ENCODE peak calls at places on chromosome 6, in seven cellular contexts. One of them, this sample, is unnamed.

GRCh38 chr6:33297956-33298772 is 578 bp downstream of the RGL2 start:
- DNase-seq in endothelial cell: peak; percentile 72
- DNase-seq in AG09319: no peak
- DNase-seq in astrocyte of the spinal cord: peak; percentile 73
- DNase-seq in lower lobe of right lung: peak; percentile 78
- DNase-seq in CD4-positive, alpha-beta T cell: peak; percentile 68
- DNase-seq in mucosa of descending colon: peak; percentile 76
- DNase-seq in this sample: peak; percentile 82

GRCh38 chr6:109820706-109821350 is 129.7 kb downstream of the FIG4 start:
- DNase-seq in endothelial cell: no peak
- DNase-seq in AG09319: no peak
- DNase-seq in astrocyte of the spinal cord: no peak
- DNase-seq in lower lobe of right lung: no peak
- DNase-seq in CD4-positive, alpha-beta T cell: no peak
- DNase-seq in mucosa of descending colon: no peak
- DNase-seq in this sample: no peak

GRCh38 chr6:90319044-90319443 is 22.4 kb upstream of the BACH2 start:
- DNase-seq in endothelial cell: no peak
- DNase-seq in AG09319: no peak
- DNase-seq in astrocyte of the spinal cord: peak; percentile 18
- DNase-seq in lower lobe of right lung: no peak
- DNase-seq in CD4-positive, alpha-beta T cell: no peak
- DNase-seq in mucosa of descending colon: no peak
- DNase-seq in this sample: no peak

GRCh38 chr6:9553002-9553401 is 861.9 kb downstream of the TFAP2A start:
- DNase-seq in endothelial cell: no peak
- DNase-seq in AG09319: no peak
- DNase-seq in astrocyte of the spinal cord: no peak
- DNase-seq in lower lobe of right lung: no peak
- DNase-seq in CD4-positive, alpha-beta T cell: no peak
- DNase-seq in mucosa of descending colon: no peak
- DNase-seq in this sample: no peak

GRCh38 chr6:90712165-90712564 is 125.3 kb upstream of the MAP3K7 start:
- DNase-seq in endothelial cell: no peak
- DNase-seq in AG09319: no peak
- DNase-seq in astrocyte of the spinal cord: no peak
- DNase-seq in lower lobe of right lung: no peak
- DNase-seq in CD4-positive, alpha-beta T cell: no peak
- DNase-seq in mucosa of descending colon: no peak
- DNase-seq in this sample: no peak

GRCh38 chr6:70281923-70282902 is 20.7 kb downstream of the COL9A1 start:
- DNase-seq in endothelial cell: peak; percentile 39
- DNase-seq in AG09319: no peak
- DNase-seq in astrocyte of the spinal cord: no peak
- DNase-seq in lower lobe of right lung: no peak
- DNase-seq in CD4-positive, alpha-beta T cell: no peak
- DNase-seq in mucosa of descending colon: no peak
- DNase-seq in this sample: no peak

GRCh38 chr6:169647637-169648036 is 54.2 kb downstream of the WDR27 start:
- DNase-seq in endothelial cell: no peak
- DNase-seq in AG09319: no peak
- DNase-seq in astrocyte of the spinal cord: no peak
- DNase-seq in lower lobe of right lung: peak; percentile 27
- DNase-seq in CD4-positive, alpha-beta T cell: no peak
- DNase-seq in mucosa of descending colon: no peak
- DNase-seq in this sample: no peak

GRCh38 chr6:91569071-91569470 is 982.2 kb upstream of the MAP3K7 start:
- DNase-seq in endothelial cell: no peak
- DNase-seq in AG09319: no peak
- DNase-seq in astrocyte of the spinal cord: peak; percentile 80
- DNase-seq in lower lobe of right lung: no peak
- DNase-seq in CD4-positive, alpha-beta T cell: no peak
- DNase-seq in mucosa of descending colon: no peak
- DNase-seq in this sample: no peak

GRCh38 chr6:167776906-167777645 is 49.6 kb upstream of the AFDN start:
- DNase-seq in endothelial cell: no peak
- DNase-seq in AG09319: no peak
- DNase-seq in astrocyte of the spinal cord: no peak
- DNase-seq in lower lobe of right lung: peak; percentile 13
- DNase-seq in CD4-positive, alpha-beta T cell: no peak
- DNase-seq in mucosa of descending colon: no peak
- DNase-seq in this sample: no peak

GRCh38 chr6:101490857-101491256 is 97.3 kb downstream of the GRIK2 start:
- DNase-seq in endothelial cell: no peak
- DNase-seq in AG09319: no peak
- DNase-seq in astrocyte of the spinal cord: no peak
- DNase-seq in lower lobe of right lung: no peak
- DNase-seq in CD4-positive, alpha-beta T cell: no peak
- DNase-seq in mucosa of descending colon: no peak
- DNase-seq in this sample: no peak

GRCh38 chr6:168157272-168158007 is 78.4 kb upstream of the FRMD1 start:
- DNase-seq in endothelial cell: no peak
- DNase-seq in AG09319: no peak
- DNase-seq in astrocyte of the spinal cord: peak; percentile 85
- DNase-seq in lower lobe of right lung: no peak
- DNase-seq in CD4-positive, alpha-beta T cell: no peak
- DNase-seq in mucosa of descending colon: no peak
- DNase-seq in this sample: no peak

GRCh38 chr6:5115168-5115567 is 30.0 kb downstream of the PPP1R3G start:
- DNase-seq in endothelial cell: no peak
- DNase-seq in AG09319: no peak
- DNase-seq in astrocyte of the spinal cord: peak; percentile 74
- DNase-seq in lower lobe of right lung: no peak
- DNase-seq in CD4-positive, alpha-beta T cell: no peak
- DNase-seq in mucosa of descending colon: no peak
- DNase-seq in this sample: no peak

GRCh38 chr6:75204222-75204958 is 1.5 kb downstream of the COL12A1 start:
- DNase-seq in endothelial cell: peak; percentile 75
- DNase-seq in AG09319: peak; percentile 88
- DNase-seq in astrocyte of the spinal cord: peak; percentile 95
- DNase-seq in lower lobe of right lung: peak; percentile 65
- DNase-seq in CD4-positive, alpha-beta T cell: no peak
- DNase-seq in mucosa of descending colon: peak; percentile 60
- DNase-seq in this sample: no peak

GRCh38 chr6:20652276-20652675 is 118.0 kb downstream of the CDKAL1 start:
- DNase-seq in endothelial cell: no peak
- DNase-seq in AG09319: no peak
- DNase-seq in astrocyte of the spinal cord: no peak
- DNase-seq in lower lobe of right lung: no peak
- DNase-seq in CD4-positive, alpha-beta T cell: no peak
- DNase-seq in mucosa of descending colon: no peak
- DNase-seq in this sample: no peak

GRCh38 chr6:26251354-26252081 is 113.5 kb upstream of the BTN3A2 start:
- DNase-seq in endothelial cell: peak; percentile 41
- DNase-seq in AG09319: peak; percentile 67
- DNase-seq in astrocyte of the spinal cord: peak; percentile 96
- DNase-seq in lower lobe of right lung: peak; percentile 67
- DNase-seq in CD4-positive, alpha-beta T cell: peak; percentile 50
- DNase-seq in mucosa of descending colon: peak; percentile 80
- DNase-seq in this sample: peak; percentile 52

GRCh38 chr6:31575335-31575901 is at the start of gene TNF:
- DNase-seq in endothelial cell: no peak
- DNase-seq in AG09319: no peak
- DNase-seq in astrocyte of the spinal cord: no peak
- DNase-seq in lower lobe of right lung: peak; percentile 72
- DNase-seq in CD4-positive, alpha-beta T cell: peak; percentile 60
- DNase-seq in mucosa of descending colon: peak; percentile 75
- DNase-seq in this sample: peak; percentile 80

GRCh38 chr6:28643017-28643740 is 117.5 kb downstream of the GPX5 start:
- DNase-seq in endothelial cell: peak; percentile 46
- DNase-seq in AG09319: peak; percentile 46
- DNase-seq in astrocyte of the spinal cord: peak; percentile 63
- DNase-seq in lower lobe of right lung: no peak
- DNase-seq in CD4-positive, alpha-beta T cell: no peak
- DNase-seq in mucosa of descending colon: no peak
- DNase-seq in this sample: no peak

GRCh38 chr6:34043371-34043770 is 102.5 kb downstream of the GRM4 start:
- DNase-seq in endothelial cell: no peak
- DNase-seq in AG09319: no peak
- DNase-seq in astrocyte of the spinal cord: no peak
- DNase-seq in lower lobe of right lung: no peak
- DNase-seq in CD4-positive, alpha-beta T cell: no peak
- DNase-seq in mucosa of descending colon: no peak
- DNase-seq in this sample: no peak

GRCh38 chr6:32186496-32186840 is 2.4 kb upstream of the AGER start:
- DNase-seq in endothelial cell: no peak
- DNase-seq in AG09319: no peak
- DNase-seq in astrocyte of the spinal cord: no peak
- DNase-seq in lower lobe of right lung: no peak
- DNase-seq in CD4-positive, alpha-beta T cell: no peak
- DNase-seq in mucosa of descending colon: no peak
- DNase-seq in this sample: no peak

GRCh38 chr6:149334682-149335160 is 17.2 kb downstream of the TAB2 start:
- DNase-seq in endothelial cell: no peak
- DNase-seq in AG09319: peak; percentile 23
- DNase-seq in astrocyte of the spinal cord: peak; percentile 74
- DNase-seq in lower lobe of right lung: no peak
- DNase-seq in CD4-positive, alpha-beta T cell: no peak
- DNase-seq in mucosa of descending colon: no peak
- DNase-seq in this sample: no peak

GRCh38 chr6:25103603-25104002 is 167.8 kb upstream of the RIPOR2 start:
- DNase-seq in endothelial cell: no peak
- DNase-seq in AG09319: no peak
- DNase-seq in astrocyte of the spinal cord: no peak
- DNase-seq in lower lobe of right lung: no peak
- DNase-seq in CD4-positive, alpha-beta T cell: no peak
- DNase-seq in mucosa of descending colon: no peak
- DNase-seq in this sample: no peak

GRCh38 chr6:18293192-18293904 is 29.0 kb upstream of the DEK start:
- DNase-seq in endothelial cell: no peak
- DNase-seq in AG09319: no peak
- DNase-seq in astrocyte of the spinal cord: peak; percentile 42
- DNase-seq in lower lobe of right lung: no peak
- DNase-seq in CD4-positive, alpha-beta T cell: no peak
- DNase-seq in mucosa of descending colon: no peak
- DNase-seq in this sample: no peak

GRCh38 chr6:148727104-148727503 is 19.7 kb upstream of the UST start:
- DNase-seq in endothelial cell: no peak
- DNase-seq in AG09319: no peak
- DNase-seq in astrocyte of the spinal cord: no peak
- DNase-seq in lower lobe of right lung: no peak
- DNase-seq in CD4-positive, alpha-beta T cell: no peak
- DNase-seq in mucosa of descending colon: no peak
- DNase-seq in this sample: no peak

GRCh38 chr6:90432937-90433336 is 136.3 kb upstream of the BACH2 start:
- DNase-seq in endothelial cell: no peak
- DNase-seq in AG09319: no peak
- DNase-seq in astrocyte of the spinal cord: no peak
- DNase-seq in lower lobe of right lung: no peak
- DNase-seq in CD4-positive, alpha-beta T cell: no peak
- DNase-seq in mucosa of descending colon: no peak
- DNase-seq in this sample: no peak

GRCh38 chr6:28922841-28923317 is 906 bp downstream of the TRIM27 start:
- DNase-seq in endothelial cell: peak; percentile 58
- DNase-seq in AG09319: no peak
- DNase-seq in astrocyte of the spinal cord: peak; percentile 40
- DNase-seq in lower lobe of right lung: no peak
- DNase-seq in CD4-positive, alpha-beta T cell: peak; percentile 12
- DNase-seq in mucosa of descending colon: no peak
- DNase-seq in this sample: peak; percentile 58

DNA sequence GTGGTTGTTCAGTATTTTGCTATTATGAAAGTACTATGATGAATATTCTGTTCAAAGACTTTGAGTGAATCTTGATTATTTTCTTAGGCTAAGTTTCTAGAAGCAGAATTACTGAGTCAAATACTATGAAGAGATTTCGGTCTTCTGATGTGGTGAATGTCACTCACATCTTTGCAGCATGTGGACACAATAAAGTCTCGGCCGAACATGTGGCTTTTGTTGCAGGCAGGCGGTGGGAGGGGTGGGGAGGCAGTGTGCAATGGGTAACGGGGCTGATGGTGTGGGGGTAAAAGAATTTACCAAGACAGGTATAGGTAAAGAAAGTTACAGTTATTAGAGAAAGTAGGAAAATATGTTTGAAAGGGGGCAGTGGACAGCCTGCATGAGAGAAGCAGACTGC is 156.4 kb upstream of the DTNBP1 start:
- DNase-seq in endothelial cell: no peak
- DNase-seq in AG09319: no peak
- DNase-seq in astrocyte of the spinal cord: no peak
- DNase-seq in lower lobe of right lung: no peak
- DNase-seq in CD4-positive, alpha-beta T cell: no peak
- DNase-seq in mucosa of descending colon: no peak
- DNase-seq in this sample: no peak
- TF ChIP-seq CTCF in endothelial cell: no peak
- TF ChIP-seq CTCF in AG09319: no peak
- TF ChIP-seq CTCF in astrocyte of the spinal cord: no peak
- TF ChIP-seq CTCF in lower lobe of right lung: no peak
- TF ChIP-seq CTCF in CD4-positive, alpha-beta T cell: no peak
- TF ChIP-seq CTCF in mucosa of descending colon: no peak
- TF ChIP-seq CTCF in this sample: no peak

GRCh38 chr6:154408906-154409500 is 52.4 kb upstream of the IPCEF1 start:
- DNase-seq in endothelial cell: no peak
- DNase-seq in AG09319: no peak
- DNase-seq in astrocyte of the spinal cord: peak; percentile 65
- DNase-seq in lower lobe of right lung: no peak
- DNase-seq in CD4-positive, alpha-beta T cell: no peak
- DNase-seq in mucosa of descending colon: no peak
- DNase-seq in this sample: no peak
- TF ChIP-seq CTCF in endothelial cell: no peak
- TF ChIP-seq CTCF in AG09319: peak; percentile 35
- TF ChIP-seq CTCF in astrocyte of the spinal cord: peak; percentile 57
- TF ChIP-seq CTCF in lower lobe of right lung: peak; percentile 26
- TF ChIP-seq CTCF in CD4-positive, alpha-beta T cell: no peak
- TF ChIP-seq CTCF in mucosa of descending colon: no peak
- TF ChIP-seq CTCF in this sample: peak; percentile 14

DNA sequence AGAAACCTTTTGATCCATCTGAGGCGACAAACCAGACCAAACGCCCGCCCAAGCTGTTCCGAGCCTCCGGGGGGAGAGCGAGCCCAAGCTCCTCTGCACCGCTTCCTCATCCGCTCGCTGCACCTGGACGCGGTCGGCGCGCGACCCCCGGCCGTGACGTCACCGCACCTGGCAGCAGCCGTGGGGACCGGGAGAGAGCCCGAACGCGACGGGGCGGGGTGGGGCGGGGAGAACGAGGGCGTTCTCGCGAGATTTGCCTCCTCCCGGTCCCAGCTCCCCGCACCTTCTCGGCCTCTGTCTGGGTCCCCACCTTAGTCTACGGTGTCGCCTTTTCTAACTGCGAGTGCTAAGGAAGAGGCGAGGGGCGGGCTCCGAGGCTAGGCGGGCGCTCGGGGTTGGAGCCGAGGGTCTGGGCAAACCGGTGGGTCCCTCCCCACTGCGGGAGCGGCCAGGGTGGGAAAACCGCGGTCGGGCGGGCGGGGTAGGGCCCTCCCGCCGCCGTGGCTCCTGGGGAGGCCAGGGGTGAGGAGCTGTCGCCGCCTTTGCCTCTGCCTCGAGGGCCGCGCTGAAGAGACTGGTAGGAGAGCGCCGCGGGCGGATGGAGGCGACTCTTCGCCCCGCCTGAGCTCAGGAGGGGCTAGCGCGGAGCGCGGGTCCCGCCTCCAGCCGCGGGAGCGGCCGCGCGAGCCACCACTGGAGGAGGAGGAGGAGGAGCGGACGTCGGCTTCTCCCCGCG is at the start of gene CD2AP:
- DNase-seq in endothelial cell: peak; percentile 89
- DNase-seq in AG09319: peak; percentile 41
- DNase-seq in astrocyte of the spinal cord: peak; percentile 79
- DNase-seq in lower lobe of right lung: peak; percentile 89
- DNase-seq in CD4-positive, alpha-beta T cell: peak; percentile 88
- DNase-seq in mucosa of descending colon: peak; percentile 95
- DNase-seq in this sample: peak; percentile 62
- TF ChIP-seq CTCF in endothelial cell: no peak
- TF ChIP-seq CTCF in AG09319: no peak
- TF ChIP-seq CTCF in astrocyte of the spinal cord: no peak
- TF ChIP-seq CTCF in lower lobe of right lung: no peak
- TF ChIP-seq CTCF in CD4-positive, alpha-beta T cell: no peak
- TF ChIP-seq CTCF in mucosa of descending colon: no peak
- TF ChIP-seq CTCF in this sample: no peak

GRCh38 chr6:43757966-43758616 is 11.9 kb upstream of the VEGFA start:
- DNase-seq in endothelial cell: no peak
- DNase-seq in AG09319: no peak
- DNase-seq in astrocyte of the spinal cord: no peak
- DNase-seq in lower lobe of right lung: peak; percentile 44
- DNase-seq in CD4-positive, alpha-beta T cell: no peak
- DNase-seq in mucosa of descending colon: no peak
- DNase-seq in this sample: peak; percentile 2
- TF ChIP-seq CTCF in endothelial cell: no peak
- TF ChIP-seq CTCF in AG09319: no peak
- TF ChIP-seq CTCF in astrocyte of the spinal cord: no peak
- TF ChIP-seq CTCF in lower lobe of right lung: no peak
- TF ChIP-seq CTCF in CD4-positive, alpha-beta T cell: no peak
- TF ChIP-seq CTCF in mucosa of descending colon: no peak
- TF ChIP-seq CTCF in this sample: no peak